ENCODE peak calls at places on chromosomes 13 and 19, in four cellular contexts. One of them, this sample, is unnamed.

GRCh38 chr19:19486343-19487076 is 28.8 kb downstream of the TSSK6 start:
- DNase-seq in WTC11: no peak
- DNase-seq in HepG2: no peak
- DNase-seq in K562: no peak
- DNase-seq in this sample: no peak

GRCh38 chr19:30036154-30037129 is 94.4 kb downstream of the URI1 start:
- DNase-seq in K562: no peak
- DNase-seq in HepG2: no peak
- DNase-seq in WTC11: no peak
- DNase-seq in this sample: no peak

GRCh38 chr13:109336730-109337129 is 449.7 kb downstream of the IRS2 start:
- DNase-seq in HepG2: no peak
- DNase-seq in K562: no peak
- DNase-seq in WTC11: no peak
- DNase-seq in this sample: no peak

GRCh38 chr19:34269968-34270621 is 15.7 kb downstream of the GARRE1 start:
- DNase-seq in HepG2: peak; percentile 46
- DNase-seq in WTC11: no peak
- DNase-seq in K562: peak; percentile 53
- DNase-seq in this sample: no peak

GRCh38 chr19:55585658-55586339 is 5.2 kb upstream of the ZNF579 start:
- DNase-seq in WTC11: peak; percentile 89
- DNase-seq in K562: no peak
- DNase-seq in HepG2: peak; percentile 76
- DNase-seq in this sample: peak; percentile 93

GRCh38 chr13:45511310-45512147 is 46.8 kb downstream of the COG3 start:
- DNase-seq in K562: peak; percentile 67
- DNase-seq in HepG2: peak; percentile 72
- DNase-seq in WTC11: no peak
- DNase-seq in this sample: peak; percentile 60

GRCh38 chr13:39616087-39616694 is 13.2 kb upstream of the LHFPL6 start:
- DNase-seq in K562: peak; percentile 55
- DNase-seq in HepG2: peak; percentile 56
- DNase-seq in WTC11: peak; percentile 54
- DNase-seq in this sample: peak; percentile 64

GRCh38 chr13:24148414-24149305 is 11.9 kb upstream of the SPATA13 start:
- DNase-seq in HepG2: peak; percentile 90
- DNase-seq in WTC11: no peak
- DNase-seq in K562: no peak
- DNase-seq in this sample: no peak

GRCh38 chr13:36000028-36000427 is 131.2 kb downstream of the DCLK1 start:
- DNase-seq in HepG2: no peak
- DNase-seq in WTC11: no peak
- DNase-seq in K562: no peak
- DNase-seq in this sample: no peak

GRCh38 chr19:19146000-19146608 is 7.8 kb upstream of the TMEM161A start:
- DNase-seq in WTC11: peak; percentile 94
- DNase-seq in HepG2: peak; percentile 35
- DNase-seq in K562: peak; percentile 86
- DNase-seq in this sample: peak; percentile 93

GRCh38 chr19:38658462-38659306 is 11.2 kb downstream of the ACTN4 start:
- DNase-seq in HepG2: peak; percentile 95
- DNase-seq in K562: no peak
- DNase-seq in WTC11: no peak
- DNase-seq in this sample: no peak

GRCh38 chr13:23561261-23561660 is 9.0 kb upstream of the TNFRSF19 start:
- DNase-seq in HepG2: no peak
- DNase-seq in K562: no peak
- DNase-seq in WTC11: no peak
- DNase-seq in this sample: no peak

GRCh38 chr19:4304509-4305252 is at the start of gene FSD1:
- DNase-seq in WTC11: peak; percentile 87
- DNase-seq in K562: peak; percentile 84
- DNase-seq in HepG2: no peak
- DNase-seq in this sample: peak; percentile 99

GRCh38 chr13:79775830-79776229 is 294.9 kb downstream of the NDFIP2 start:
- DNase-seq in HepG2: peak; percentile 38
- DNase-seq in WTC11: peak; percentile 23
- DNase-seq in K562: peak; percentile 2
- DNase-seq in this sample: no peak

GRCh38 chr19:12783226-12783848 is 7.9 kb upstream of the JUNB start:
- DNase-seq in WTC11: no peak
- DNase-seq in HepG2: no peak
- DNase-seq in K562: peak; percentile 37
- DNase-seq in this sample: no peak

GRCh38 chr19:32671883-32672282 is 3.1 kb downstream of the ANKRD27 start:
- DNase-seq in K562: peak; percentile 95
- DNase-seq in WTC11: no peak
- DNase-seq in HepG2: no peak
- DNase-seq in this sample: no peak

GRCh38 chr19:10682397-10683063 is 18.7 kb upstream of the QTRT1 start:
- DNase-seq in WTC11: no peak
- DNase-seq in K562: no peak
- DNase-seq in HepG2: no peak
- DNase-seq in this sample: no peak

GRCh38 chr19:10617409-10618121 is 7.8 kb upstream of the SLC44A2 start:
- DNase-seq in HepG2: no peak
- DNase-seq in WTC11: no peak
- DNase-seq in K562: peak; percentile 49
- DNase-seq in this sample: peak; percentile 11

GRCh38 chr13:30222253-30222652 is 85.1 kb downstream of the KATNAL1 start:
- DNase-seq in K562: no peak
- DNase-seq in HepG2: no peak
- DNase-seq in WTC11: no peak
- DNase-seq in this sample: no peak

GRCh38 chr19:7292950-7293794 is 1.0 kb downstream of the INSR start:
- DNase-seq in WTC11: peak; percentile 25
- DNase-seq in K562: no peak
- DNase-seq in HepG2: peak; percentile 21
- DNase-seq in this sample: peak; percentile 66

GRCh38 chr19:18194554-18195238 is 1.7 kb downstream of the MPV17L2 start:
- DNase-seq in HepG2: no peak
- DNase-seq in WTC11: peak; percentile 63
- DNase-seq in K562: peak; percentile 70
- DNase-seq in this sample: peak; percentile 88

GRCh38 chr13:80101040-80101439 is 239.9 kb downstream of the SPRY2 start:
- DNase-seq in HepG2: no peak
- DNase-seq in K562: no peak
- DNase-seq in WTC11: no peak
- DNase-seq in this sample: no peak

GRCh38 chr19:19615086-19615485 is 3.4 kb downstream of the PBX4 start:
- DNase-seq in HepG2: no peak
- DNase-seq in K562: no peak
- DNase-seq in WTC11: no peak
- DNase-seq in this sample: no peak

GRCh38 chr19:6272913-6273600 is 6.7 kb downstream of the MLLT1 start:
- DNase-seq in K562: no peak
- DNase-seq in WTC11: no peak
- DNase-seq in HepG2: no peak
- DNase-seq in this sample: no peak

GRCh38 chr13:27919299-27919933 is 384 bp upstream of the PDX1 start:
- DNase-seq in HepG2: peak; percentile 12
- DNase-seq in WTC11: no peak
- DNase-seq in K562: no peak
- DNase-seq in this sample: no peak

GRCh38 chr13:20006206-20006605 is 47.7 kb downstream of the ZMYM2 start:
- DNase-seq in HepG2: no peak
- DNase-seq in WTC11: no peak
- DNase-seq in K562: no peak
- DNase-seq in this sample: no peak

GRCh38 chr19:10230904-10231623 is at the start of gene S1PR2:
- DNase-seq in WTC11: peak; percentile 86
- DNase-seq in K562: peak; percentile 92
- DNase-seq in HepG2: peak; percentile 36
- DNase-seq in this sample: peak; percentile 97

GRCh38 chr13:51636349-51636890 is 52.2 kb downstream of the WDFY2 start:
- DNase-seq in K562: no peak
- DNase-seq in WTC11: no peak
- DNase-seq in HepG2: peak; percentile 99
- DNase-seq in this sample: no peak

GRCh38 chr19:17101686-17102628 is 26.4 kb downstream of the MYO9B start:
- DNase-seq in WTC11: no peak
- DNase-seq in K562: no peak
- DNase-seq in HepG2: no peak
- DNase-seq in this sample: no peak

GRCh38 chr13:24203726-24204295 is 43.3 kb downstream of the SPATA13 start:
- DNase-seq in WTC11: no peak
- DNase-seq in K562: no peak
- DNase-seq in HepG2: no peak
- DNase-seq in this sample: no peak

GRCh38 chr13:43284162-43284561 is 260.8 kb downstream of the DNAJC15 start:
- DNase-seq in WTC11: no peak
- DNase-seq in K562: no peak
- DNase-seq in HepG2: no peak
- DNase-seq in this sample: no peak

GRCh38 chr19:30150626-30151025 is 208.6 kb downstream of the URI1 start:
- DNase-seq in WTC11: no peak
- DNase-seq in K562: no peak
- DNase-seq in HepG2: no peak
- DNase-seq in this sample: no peak

GRCh38 chr13:43303040-43303729 is 279.8 kb downstream of the DNAJC15 start:
- DNase-seq in K562: no peak
- DNase-seq in HepG2: peak; percentile 12
- DNase-seq in WTC11: peak; percentile 66
- DNase-seq in this sample: peak; percentile 79

GRCh38 chr19:48501446-48501960 is 10.1 kb downstream of the LMTK3 start:
- DNase-seq in WTC11: peak; percentile 89
- DNase-seq in HepG2: peak; percentile 84
- DNase-seq in K562: peak; percentile 94
- DNase-seq in this sample: no peak

GRCh38 chr13:21735621-21736401 is 64.9 kb downstream of the FGF9 start:
- DNase-seq in WTC11: no peak
- DNase-seq in HepG2: no peak
- DNase-seq in K562: no peak
- DNase-seq in this sample: no peak

GRCh38 chr19:45601524-45602522 is at the start of gene GPR4:
- DNase-seq in WTC11: peak; percentile 79
- DNase-seq in K562: peak; percentile 47
- DNase-seq in HepG2: no peak
- DNase-seq in this sample: peak; percentile 74
- TF ChIP-seq FOXJ3 in WTC11: no peak
- TF ChIP-seq FOXJ3 in K562: no peak
- TF ChIP-seq FOXJ3 in HepG2: no peak
- TF ChIP-seq FOXJ3 in this sample: no peak

DNA sequence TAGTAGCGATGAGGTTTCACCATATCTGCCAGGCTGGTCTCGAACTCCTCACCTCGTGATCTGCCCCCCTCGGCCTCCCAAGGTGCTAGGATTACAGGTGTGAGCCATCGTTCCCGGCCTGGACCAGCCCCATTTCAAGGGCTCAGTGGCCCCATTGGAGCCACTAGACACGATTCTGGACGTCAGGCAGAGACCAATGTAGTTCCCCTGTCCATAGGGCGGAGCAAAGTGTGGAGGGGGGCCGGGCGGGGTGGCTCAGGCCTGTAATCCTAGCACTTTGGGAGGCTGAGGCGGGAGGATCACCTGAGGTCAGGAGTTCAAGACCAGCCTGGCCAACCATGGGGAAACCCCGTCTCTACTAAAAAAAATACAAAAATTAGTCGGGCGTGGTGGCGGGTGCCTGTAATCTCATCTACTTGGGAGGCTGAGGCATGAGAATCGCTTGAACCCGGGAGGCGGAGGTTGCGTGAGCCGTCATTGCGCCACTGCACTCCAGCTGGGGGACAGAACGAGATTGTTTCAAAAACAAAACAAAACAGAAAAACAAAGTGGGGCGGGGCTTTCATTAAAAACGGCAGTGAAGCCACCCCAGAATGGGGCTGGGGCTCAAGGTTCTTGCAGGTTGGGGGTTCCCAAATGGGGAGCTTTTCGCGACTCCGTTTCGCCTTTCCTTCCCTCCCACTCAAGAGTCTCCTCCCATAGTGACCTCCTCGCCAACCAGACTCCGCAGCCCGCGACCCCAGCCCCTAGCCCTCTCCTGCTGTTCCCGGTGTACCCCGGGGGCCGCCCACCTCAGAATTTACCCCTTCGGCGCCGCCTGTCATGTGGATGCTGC is 758 bp upstream of the TECR start:
- DNase-seq in HepG2: no peak
- DNase-seq in K562: no peak
- DNase-seq in WTC11: no peak
- DNase-seq in this sample: no peak
- TF ChIP-seq FOXJ3 in HepG2: no peak
- TF ChIP-seq FOXJ3 in K562: no peak
- TF ChIP-seq FOXJ3 in WTC11: no peak
- TF ChIP-seq FOXJ3 in this sample: no peak

DNA sequence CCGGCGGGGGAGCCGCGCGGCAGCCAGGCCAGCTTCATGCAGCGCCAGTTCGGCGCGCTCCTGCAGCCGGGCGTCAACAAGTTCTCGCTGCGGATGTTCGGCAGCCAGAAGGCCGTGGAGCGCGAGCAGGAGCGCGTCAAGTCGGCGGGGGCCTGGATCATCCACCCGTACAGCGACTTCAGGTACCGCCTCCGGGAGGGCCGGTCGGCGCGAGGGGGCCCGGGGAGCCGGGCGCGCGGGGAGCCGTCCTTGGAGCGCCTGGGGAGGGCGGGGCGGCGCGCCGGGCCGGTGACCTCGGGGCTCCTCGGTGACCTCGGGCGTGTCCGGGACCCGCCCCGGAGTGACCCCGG is 690 bp downstream of the HCN2 start:
- DNase-seq in HepG2: no peak
- DNase-seq in WTC11: no peak
- DNase-seq in K562: peak; percentile 69
- DNase-seq in this sample: peak; percentile 68
- TF ChIP-seq FOXJ3 in HepG2: no peak
- TF ChIP-seq FOXJ3 in WTC11: no peak
- TF ChIP-seq FOXJ3 in K562: no peak
- TF ChIP-seq FOXJ3 in this sample: no peak

DNA sequence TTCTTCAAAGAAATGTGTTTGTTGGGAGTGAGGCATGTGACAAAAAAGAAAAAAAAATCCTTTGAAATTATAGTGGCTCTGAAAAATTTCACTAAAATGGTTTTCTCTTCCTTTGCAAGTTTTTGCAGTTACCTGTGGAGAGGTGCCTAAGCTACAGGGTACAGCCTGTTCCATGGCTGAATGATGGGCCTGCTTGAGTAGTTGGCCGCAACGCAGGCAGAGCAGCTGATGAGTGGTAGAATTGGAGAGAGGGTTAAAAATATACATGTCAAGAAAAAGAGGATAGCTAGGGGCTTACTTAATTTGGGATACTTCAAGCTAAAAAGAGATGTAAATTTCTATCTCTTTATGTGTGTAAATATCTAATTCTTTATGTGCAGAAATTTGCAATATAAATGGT is 629.1 kb upstream of the SLC10A2 start:
- DNase-seq in WTC11: no peak
- DNase-seq in HepG2: no peak
- DNase-seq in K562: no peak
- DNase-seq in this sample: no peak
- TF ChIP-seq FOXJ3 in WTC11: no peak
- TF ChIP-seq FOXJ3 in HepG2: no peak
- TF ChIP-seq FOXJ3 in K562: no peak
- TF ChIP-seq FOXJ3 in this sample: no peak

GRCh38 chr19:58000677-58001076 is 1.9 kb downstream of the ZNF606 start:
- DNase-seq in HepG2: no peak
- DNase-seq in K562: no peak
- DNase-seq in WTC11: no peak
- DNase-seq in this sample: no peak
- TF ChIP-seq FOXJ3 in HepG2: no peak
- TF ChIP-seq FOXJ3 in K562: no peak
- TF ChIP-seq FOXJ3 in WTC11: no peak
- TF ChIP-seq FOXJ3 in this sample: no peak

GRCh38 chr19:40990972-40991381 is at the start of gene CYP2B6:
- DNase-seq in HepG2: no peak
- DNase-seq in WTC11: no peak
- DNase-seq in K562: no peak
- DNase-seq in this sample: no peak
- TF ChIP-seq FOXJ3 in HepG2: no peak
- TF ChIP-seq FOXJ3 in WTC11: no peak
- TF ChIP-seq FOXJ3 in K562: no peak
- TF ChIP-seq FOXJ3 in this sample: no peak